ENCODE peak calls at places on chromosomes 3 and 15, in eight cellular contexts. S is colonic mucosa, I is PC-9, L is mesendoderm, Z is upper lobe of right lung, V is GM12865, Y is fibroblast of mammary gland, N is neuronal stem cell. A is an unnamed sample.
A peak's percentile ranks its signal among the peaks of the same experiment; 100 is the strongest.

GRCh38 chr3:194592798-194593752 is 40.1 kb downstream of the TMEM44 start:
- DNase-seq in Z (no peak), S (no peak), L (no peak), Y (peak; percentile 100), I (peak; percentile 100), N (no peak), V (peak; percentile 29), A (no peak)

GRCh38 chr3:114319453-114319852 is 25.6 kb downstream of the TIGIT start:
- DNase-seq in L (peak; percentile 93), S (no peak), N (peak; percentile 32), Z (no peak), V (no peak), Y (peak; percentile 73), I (peak; percentile 90), A (no peak)

GRCh38 chr15:74400915-74401757 is 32.6 kb downstream of the SEMA7A start:
- DNase-seq in S (no peak), I (peak; percentile 77), L (no peak), N (no peak), Z (no peak), V (peak; percentile 90), Y (peak; percentile 59), A (no peak)

GRCh38 chr3:53890726-53891499 is 746 bp downstream of the SELENOK start:
- DNase-seq in N (no peak), S (peak; percentile 60), V (peak; percentile 63), I (no peak), Y (peak; percentile 29), L (peak; percentile 82), Z (no peak), A (no peak)

GRCh38 chr3:126352476-126353454 is 4.4 kb downstream of the KLF15 start:
- DNase-seq in S (no peak), N (no peak), L (no peak), I (no peak), Z (peak; percentile 82), V (no peak), Y (peak; percentile 93), A (no peak)

GRCh38 chr3:177330771-177331170 is 133.5 kb upstream of the TBL1XR1 start:
- DNase-seq in L (peak; percentile 67), Y (peak; percentile 34), N (no peak), S (no peak), Z (no peak), I (no peak), V (no peak), A (no peak)

GRCh38 chr15:82730022-82730530 is 20.4 kb upstream of the AP3B2 start:
- DNase-seq in N (no peak), Y (no peak), Z (no peak), I (no peak), V (no peak), S (no peak), L (no peak), A (no peak)

GRCh38 chr15:74120426-74120825 is 10.0 kb upstream of the ISLR2 start:
- DNase-seq in V (no peak), Y (no peak), L (no peak), S (no peak), Z (no peak), N (no peak), I (no peak), A (no peak)

GRCh38 chr3:169362261-169362660 is 301.3 kb downstream of the MECOM start:
- DNase-seq in I (no peak), Y (peak; percentile 22), Z (no peak), S (peak; percentile 78), L (no peak), N (no peak), V (no peak), A (peak; percentile 26)

GRCh38 chr3:16639806-16640205 is 34.6 kb upstream of the DAZL start:
- DNase-seq in I (no peak), S (no peak), N (no peak), Z (no peak), V (no peak), Y (no peak), L (no peak), A (no peak)

GRCh38 chr3:64444619-64445317 is 219.5 kb upstream of the PRICKLE2 start:
- DNase-seq in N (no peak), L (no peak), Y (no peak), S (peak; percentile 19), V (no peak), I (no peak), Z (peak; percentile 65), A (no peak)

GRCh38 chr3:33749546-33750215 is 31.6 kb upstream of the CLASP2 start:
- DNase-seq in V (peak; percentile 20), Z (no peak), Y (peak; percentile 47), I (no peak), S (no peak), L (no peak), N (no peak), A (no peak)

GRCh38 chr3:27213450-27213849 is 155.7 kb downstream of the NEK10 start:
- DNase-seq in V (no peak), Y (no peak), Z (no peak), N (no peak), I (no peak), S (no peak), L (peak; percentile 67), A (no peak)

GRCh38 chr15:32029409-32029861 is 880 bp upstream of the CHRNA7 start:
- DNase-seq in N (peak; percentile 41), Z (no peak), L (peak; percentile 67), Y (no peak), S (peak; percentile 49), I (no peak), V (peak; percentile 10), A (peak; percentile 51)

GRCh38 chr3:189139631-189140030 is 32.1 kb upstream of the TPRG1 start:
- DNase-seq in N (no peak), Z (no peak), I (no peak), Y (no peak), L (no peak), S (no peak), V (no peak), A (no peak)

GRCh38 chr3:183777016-183777618 is 48.3 kb downstream of the MAP6D1 start:
- DNase-seq in L (no peak), V (no peak), Z (no peak), I (no peak), Y (no peak), S (no peak), N (no peak), A (no peak)

GRCh38 chr3:33768578-33768977 is 29.9 kb upstream of the PDCD6IP start:
- DNase-seq in Y (no peak), L (peak; percentile 10), Z (no peak), I (no peak), V (no peak), N (no peak), S (no peak), A (no peak)

GRCh38 chr15:88378259-88378658 is 88.9 kb downstream of the MRPL46 start:
- DNase-seq in N (no peak), Z (no peak), V (no peak), Y (peak; percentile 25), S (no peak), L (no peak), I (no peak), A (no peak)

GRCh38 chr3:111837112-111837511 is 22.0 kb upstream of the PHLDB2 start:
- DNase-seq in V (no peak), S (no peak), Y (no peak), L (no peak), Z (no peak), N (no peak), I (no peak), A (no peak)

GRCh38 chr3:70072180-70072579 is 72.6 kb downstream of the SAMMSON start:
- DNase-seq in L (no peak), N (no peak), Z (no peak), V (no peak), S (no peak), I (no peak), Y (no peak), A (no peak)

GRCh38 chr3:194286747-194287146 is 64.4 kb downstream of the CPN2 start:
- DNase-seq in L (peak; percentile 73), I (no peak), V (no peak), Z (peak; percentile 46), S (no peak), N (peak; percentile 90), Y (no peak), A (no peak)

GRCh38 chr15:41513282-41514227 is at the start of gene LTK:
- DNase-seq in I (no peak), N (peak; percentile 38), Z (no peak), L (peak; percentile 67), S (peak; percentile 42), V (peak; percentile 62), Y (no peak), A (peak; percentile 55)
- H3K4me3 ChIP-seq in I (no peak within 1 kb of the TSS), N (peak within 1 kb of the TSS; percentile 67), Z (peak within 1 kb of the TSS; percentile 43), L (peak within 1 kb of the TSS; percentile 3), S (peak within 1 kb of the TSS; percentile 40), V (no peak within 1 kb of the TSS), Y (peak within 1 kb of the TSS; percentile 12), A (no peak within 1 kb of the TSS)

GRCh38 chr15:24772709-24773373 is 97.3 kb downstream of the NPAP1 start:
- DNase-seq in Y (peak; percentile 81), I (no peak), L (peak; percentile 88), S (peak; percentile 65), N (peak; percentile 62), Z (peak; percentile 85), V (no peak), A (peak; percentile 58)
- H3K4me3 ChIP-seq in Y (peak overlapping the region; percentile 51), I (no peak overlapping the region), L (no peak overlapping the region), S (peak overlapping the region; percentile 29), N (peak overlapping the region; percentile 74), Z (peak overlapping the region; percentile 46), V (no peak overlapping the region), A (no peak overlapping the region)

GRCh38 chr15:99718421-99718820 is 14.8 kb downstream of the LYSMD4 start:
- DNase-seq in L (no peak), N (no peak), I (no peak), Z (no peak), S (no peak), Y (no peak), V (no peak), A (no peak)

GRCh38 chr15:99720533-99720932 is 12.7 kb downstream of the LYSMD4 start:
- DNase-seq in Z (no peak), S (no peak), L (peak; percentile 86), I (no peak), V (no peak), N (no peak), Y (no peak), A (no peak)

GRCh38 chr15:99716540-99716939 is 16.7 kb downstream of the LYSMD4 start:
- DNase-seq in I (no peak), Z (no peak), N (no peak), V (no peak), L (no peak), Y (no peak), S (no peak), A (no peak)

GRCh38 chr15:99719096-99719541 is 14.1 kb downstream of the LYSMD4 start:
- DNase-seq in Y (peak; percentile 85), N (no peak), L (no peak), S (no peak), I (no peak), V (peak; percentile 91), Z (no peak), A (no peak)

GRCh38 chr15:99717129-99718024 is 15.9 kb downstream of the LYSMD4 start:
- DNase-seq in L (no peak), Z (no peak), Y (peak; percentile 45), I (no peak), S (no peak), N (no peak), V (peak; percentile 77), A (no peak)
- H3K4me3 ChIP-seq in L (no peak overlapping the region), Z (no peak overlapping the region), Y (no peak overlapping the region), I (no peak overlapping the region), S (no peak overlapping the region), N (no peak overlapping the region), V (peak overlapping the region; percentile 23), A (no peak overlapping the region)

DNA sequence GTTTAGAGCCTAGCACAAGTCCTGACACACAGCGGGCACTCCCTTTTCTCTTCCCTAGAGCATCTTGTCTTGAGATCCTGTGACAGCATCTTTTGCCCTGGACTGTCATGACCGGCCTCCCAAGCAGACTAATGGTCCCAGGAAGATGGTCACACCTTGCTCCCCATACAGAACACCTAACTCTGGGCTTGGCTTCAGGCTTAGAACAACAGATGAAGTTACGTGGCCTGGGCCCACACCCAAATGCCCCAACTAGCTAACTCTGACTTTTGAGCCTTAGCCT is 781 bp upstream of the IP6K1 start:
- DNase-seq in N (no peak), S (peak; percentile 41), Y (peak; percentile 22), V (no peak), Z (peak; percentile 65), I (no peak), L (no peak), A (no peak)
- H3K4me3 ChIP-seq in N (peak overlapping the region; percentile 73), S (no peak overlapping the region), Y (no peak overlapping the region), V (peak overlapping the region; percentile 58), Z (peak overlapping the region; percentile 72), I (peak overlapping the region; percentile 98), L (no peak overlapping the region), A (no peak overlapping the region)

A was measured in mucosa of descending colon.